ENCODE peak calls at places on chromosomes 4 and X, in five cellular contexts. X, D, A, M and Q are unnamed samples.

GRCh38 chr4:37737456-37737855 is 51.3 kb upstream of the RELL1 start:
- DNase-seq in D (no peak), X (no peak), A (no peak), M (no peak), Q (no peak)

GRCh38 chr4:78214078-78214477 is 157.0 kb downstream of the FRAS1 start:
- DNase-seq in M (no peak), X (no peak), A (no peak), D (no peak), Q (no peak)

GRCh38 chr4:56732301-56732700 is 51.2 kb upstream of the HOPX start:
- DNase-seq in X (no peak), M (no peak), D (no peak), A (no peak), Q (no peak)

GRCh38 chr4:94551616-94552564 is 100.1 kb downstream of the PDLIM5 start:
- DNase-seq in D (no peak), M (no peak), X (no peak), A (no peak), Q (no peak)

GRCh38 chr4:12729384-12729783 is 754.8 kb downstream of the RAB28 start:
- DNase-seq in A (no peak), X (peak; percentile 18), D (no peak), M (no peak), Q (peak; percentile 22)

GRCh38 chr4:3011456-3012220 is 48.3 kb downstream of the GRK4 start:
- DNase-seq in D (no peak), A (no peak), X (no peak), M (no peak), Q (no peak)

GRCh38 chr4:177393236-177393635 is 49.0 kb downstream of the AGA start:
- DNase-seq in X (peak; percentile 31), D (no peak), A (no peak), M (peak; percentile 50), Q (no peak)

GRCh38 chr4:132071815-132072214 is 1077.3 kb upstream of the PCDH10 start:
- DNase-seq in A (no peak), X (no peak), M (no peak), D (no peak), Q (no peak)

GRCh38 chr4:181264908-181265307 is 978.3 kb upstream of the TENM3 start:
- DNase-seq in A (peak; percentile 67), D (no peak), M (peak; percentile 17), X (no peak), Q (no peak)

GRCh38 chr4:77820836-77821561 is 1.8 kb upstream of the CNOT6L start:
- DNase-seq in X (peak; percentile 43), A (no peak), M (peak; percentile 28), D (no peak), Q (peak; percentile 15)

GRCh38 chrX:132594129-132594528 is 105.3 kb upstream of the MBNL3 start:
- DNase-seq in D (no peak), X (no peak), M (no peak), A (no peak), Q (no peak)

GRCh38 chrX:19616959-19617358 is 101.7 kb upstream of the MAP3K15 start:
- DNase-seq in X (no peak), D (no peak), A (no peak), M (no peak), Q (no peak)

GRCh38 chrX:46130246-46130645 is 415.0 kb downstream of the ZNF674 start:
- DNase-seq in A (peak; percentile 68), X (no peak), D (peak; percentile 23), M (no peak), Q (no peak)

GRCh38 chrX:77785400-77785745 is 643 bp downstream of the ATRX start:
- DNase-seq in X (peak; percentile 24), M (no peak), A (peak; percentile 59), D (no peak), Q (no peak)

GRCh38 chrX:154401918-154402621 is 3.9 kb downstream of the RPL10 start:
- DNase-seq in M (no peak), D (no peak), X (peak; percentile 42), A (peak; percentile 61), Q (no peak)

GRCh38 chr4:1323635-1324442 is 23.2 kb upstream of the UVSSA start:
- DNase-seq in A (no peak), D (no peak), X (no peak), M (no peak), Q (no peak)

GRCh38 chr4:139595989-139596679 is 40.1 kb upstream of the SETD7 start:
- DNase-seq in M (no peak), A (peak; percentile 62), X (no peak), D (no peak), Q (no peak)

GRCh38 chr4:95549246-95550138 is 719 bp upstream of the UNC5C start:
- DNase-seq in D (peak; percentile 85), A (peak; percentile 86), M (no peak), X (peak; percentile 81), Q (peak; percentile 79)

GRCh38 chr4:154779362-154779947 is 1.6 kb upstream of the RBM46 start:
- DNase-seq in A (no peak), D (no peak), X (peak; percentile 7), M (no peak), Q (no peak)

GRCh38 chrX:154123241-154124219 is 20.5 kb upstream of the OPN1LW start:
- DNase-seq in X (peak; percentile 45), M (peak; percentile 28), D (no peak), A (no peak), Q (no peak)

GRCh38 chr4:168051526-168051925 is 40.8 kb upstream of the ANXA10 start:
- DNase-seq in A (no peak), X (no peak), M (no peak), D (no peak), Q (no peak)

GRCh38 chr4:184193556-184194525 is 23.8 kb downstream of the ENPP6 start:
- DNase-seq in X (peak; percentile 28), A (no peak), M (no peak), D (no peak), Q (no peak)

GRCh38 chr4:152283806-152284470 is 252.0 kb downstream of the FBXW7 start:
- DNase-seq in M (no peak), X (no peak), A (no peak), D (no peak), Q (no peak)

GRCh38 chr4:123481034-123481433 is 84.4 kb downstream of the SPRY1 start:
- DNase-seq in X (no peak), M (no peak), D (no peak), A (no peak), Q (no peak)

GRCh38 chrX:153700376-153700945 is 12.7 kb downstream of the SLC6A8 start:
- DNase-seq in X (no peak), M (no peak), D (no peak), A (no peak), Q (no peak)

GRCh38 chr4:111631157-111631999 is 513.9 kb upstream of the FAM241A start:
- DNase-seq in X (peak; percentile 12), D (no peak), A (no peak), M (no peak), Q (no peak)

GRCh38 chr4:25792200-25792791 is 70.5 kb downstream of the SEL1L3 start:
- DNase-seq in D (no peak), M (no peak), A (peak; percentile 87), X (peak; percentile 34), Q (no peak)

GRCh38 chrX:153004780-153005179 is 10.9 kb upstream of the PNMA5 start:
- DNase-seq in M (no peak), A (no peak), X (no peak), D (no peak), Q (no peak)

GRCh38 chrX:2391869-2392606 is 108.7 kb downstream of the DHRSX start:
- DNase-seq in M (no peak), D (no peak), X (no peak), A (peak; percentile 94), Q (no peak)
- TF ChIP-seq CTCF in M (no peak), D (no peak), X (no peak), A (peak; percentile 32), Q (no peak)

GRCh38 chr4:86744570-86744969 is 104.6 kb downstream of the SLC10A6 start:
- DNase-seq in M (no peak), A (no peak), X (no peak), D (no peak), Q (no peak)
- TF ChIP-seq CTCF in M (no peak), A (no peak), X (no peak), D (no peak), Q (no peak)

DNA sequence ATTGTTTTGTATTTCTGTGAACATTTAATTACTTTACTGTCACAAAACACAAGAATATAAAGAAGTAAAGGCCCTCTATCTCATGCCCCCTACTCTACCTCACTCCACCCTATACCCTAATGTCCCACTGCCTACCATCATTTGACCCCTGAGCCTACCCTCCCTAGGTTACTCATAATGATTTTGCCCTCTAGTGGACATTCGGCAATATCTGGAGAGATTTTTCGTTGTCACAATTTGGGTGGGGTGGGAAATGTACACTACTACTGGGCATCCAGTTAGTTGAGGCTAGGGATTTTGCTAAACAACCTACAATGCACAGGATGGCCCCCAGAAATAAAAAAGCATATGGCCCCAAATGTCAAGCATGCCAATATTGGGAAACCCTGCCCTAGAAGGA is 10.2 kb downstream of the TEX13A start:
- DNase-seq in D (no peak), A (no peak), M (no peak), X (no peak), Q (no peak)
- TF ChIP-seq CTCF in D (no peak), A (peak; percentile 48), M (no peak), X (no peak), Q (peak; percentile 18)

GRCh38 chrX:39320165-39320564 is 518.9 kb downstream of the MID1IP1 start:
- DNase-seq in X (no peak), A (no peak), M (no peak), D (no peak), Q (no peak)
- TF ChIP-seq CTCF in X (no peak), A (no peak), M (no peak), D (no peak), Q (no peak)

DNA sequence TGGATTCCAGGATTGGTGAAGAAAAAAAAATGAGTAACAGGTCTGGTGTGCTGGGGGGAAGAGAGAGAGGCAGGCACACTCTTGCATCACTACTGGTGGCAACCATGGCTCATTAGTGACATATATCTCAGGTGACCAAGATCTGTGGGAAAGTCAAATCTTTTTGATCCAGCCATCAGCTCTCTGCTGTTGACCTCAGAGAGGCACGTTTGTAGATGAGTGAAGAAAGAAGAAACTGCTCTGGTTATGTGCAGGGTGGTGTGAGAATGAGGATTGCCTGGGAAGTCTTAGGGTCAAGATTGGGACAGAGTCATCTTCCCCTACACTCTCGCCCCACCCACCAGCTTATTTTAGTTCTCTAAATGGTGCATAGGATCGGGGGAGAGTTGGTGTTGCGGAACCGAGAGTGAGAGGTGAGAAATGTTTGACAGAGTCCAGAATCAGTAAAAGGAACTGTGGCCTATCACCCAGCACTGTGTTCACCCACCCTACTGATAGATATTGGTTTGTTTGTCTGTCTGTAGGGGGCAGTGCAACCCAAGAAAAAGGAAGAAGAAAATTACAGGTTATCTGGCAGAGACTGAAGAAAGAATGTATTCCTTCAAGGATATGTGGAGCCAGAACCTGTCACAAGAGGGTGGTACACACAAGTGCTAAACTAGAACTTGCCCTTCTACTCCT is 21.9 kb downstream of the ARMCX6 start:
- DNase-seq in X (peak; percentile 80), M (peak; percentile 22), A (peak; percentile 54), D (no peak), Q (peak; percentile 77)
- TF ChIP-seq CTCF in X (peak; percentile 44), M (peak; percentile 65), A (peak; percentile 80), D (peak; percentile 61), Q (peak; percentile 62)

DNA sequence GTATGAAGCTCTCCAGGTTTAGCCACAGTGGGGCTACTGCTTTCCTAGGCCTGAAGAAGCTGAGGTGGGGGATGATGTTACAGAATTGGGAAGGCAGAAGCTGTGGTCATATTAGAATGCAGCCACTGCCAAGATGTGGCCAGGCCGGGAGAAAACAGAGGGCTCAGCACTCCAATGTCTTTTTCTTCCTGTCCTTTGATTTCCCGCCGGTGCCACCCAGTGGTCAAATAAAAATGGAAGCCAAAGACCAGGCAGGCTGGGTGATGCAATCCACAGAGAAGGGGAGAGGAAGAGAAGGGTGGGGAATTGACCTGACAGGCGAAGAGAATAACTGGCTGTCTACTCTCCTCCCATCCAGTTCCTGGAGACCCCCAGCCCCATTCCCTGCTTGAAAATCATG is 94.9 kb upstream of the SHISA3 start:
- DNase-seq in D (no peak), X (peak; percentile 46), A (peak; percentile 91), M (no peak), Q (no peak)
- TF ChIP-seq CTCF in D (peak; percentile 37), X (no peak), A (peak; percentile 69), M (no peak), Q (peak; percentile 31)